ENCODE peak calls at places on chromosomes 5 and 9, in four cellular contexts. One of them, this sample, is unnamed.
A peak's percentile ranks its signal among the peaks of the same experiment; 100 is the strongest.

GRCh38 chr5:135058326-135058725 is 24.3 kb upstream of the PITX1 start:
- DNase-seq in HepG2: no peak
- DNase-seq in GM23338: no peak
- DNase-seq in GM12878: no peak
- DNase-seq in this sample: no peak

GRCh38 chr9:111572945-111573604 is 26.4 kb downstream of the PTGR1 start:
- DNase-seq in HepG2: no peak
- DNase-seq in GM23338: no peak
- DNase-seq in GM12878: no peak
- DNase-seq in this sample: no peak

GRCh38 chr9:131739192-131739961 is 499 bp downstream of the RAPGEF1 start:
- DNase-seq in HepG2: no peak
- DNase-seq in GM23338: peak; percentile 57
- DNase-seq in GM12878: no peak
- DNase-seq in this sample: no peak

GRCh38 chr5:93454896-93455295 is 126.1 kb downstream of the NR2F1-AS1 start:
- DNase-seq in HepG2: no peak
- DNase-seq in GM23338: no peak
- DNase-seq in GM12878: no peak
- DNase-seq in this sample: no peak

GRCh38 chr9:15722888-15723287 is 170.0 kb downstream of the CCDC171 start:
- DNase-seq in HepG2: no peak
- DNase-seq in GM23338: peak; percentile 28
- DNase-seq in GM12878: no peak
- DNase-seq in this sample: no peak

GRCh38 chr9:85898288-85898802 is 42.6 kb upstream of the NAA35 start:
- DNase-seq in HepG2: no peak
- DNase-seq in GM23338: no peak
- DNase-seq in GM12878: no peak
- DNase-seq in this sample: no peak

GRCh38 chr5:65100846-65101678 is 332.3 kb downstream of the CWC27 start:
- DNase-seq in HepG2: peak; percentile 66
- DNase-seq in GM23338: peak; percentile 92
- DNase-seq in GM12878: no peak
- DNase-seq in this sample: peak; percentile 63

GRCh38 chr9:115494958-115495690 is 377.2 kb upstream of the TNC start:
- DNase-seq in HepG2: peak; percentile 85
- DNase-seq in GM23338: no peak
- DNase-seq in GM12878: no peak
- DNase-seq in this sample: peak; percentile 66

GRCh38 chr9:128026255-128027165 is 40.6 kb downstream of the NAIF1 start:
- DNase-seq in HepG2: no peak
- DNase-seq in GM23338: no peak
- DNase-seq in GM12878: peak; percentile 86
- DNase-seq in this sample: peak; percentile 42

GRCh38 chr9:96781552-96781951 is 3.7 kb upstream of the ZNF510 start:
- DNase-seq in HepG2: no peak
- DNase-seq in GM23338: peak; percentile 40
- DNase-seq in GM12878: no peak
- DNase-seq in this sample: no peak

GRCh38 chr9:114549677-114550330 is 37.8 kb upstream of the ATP6V1G1 start:
- DNase-seq in HepG2: no peak
- DNase-seq in GM23338: no peak
- DNase-seq in GM12878: no peak
- DNase-seq in this sample: no peak

GRCh38 chr9:37215456-37216229 is 95.3 kb downstream of the ZCCHC7 start:
- DNase-seq in HepG2: no peak
- DNase-seq in GM23338: no peak
- DNase-seq in GM12878: no peak
- DNase-seq in this sample: no peak

GRCh38 chr9:4994166-4994890 is 9.3 kb downstream of the JAK2 start:
- DNase-seq in HepG2: no peak
- DNase-seq in GM23338: no peak
- DNase-seq in GM12878: no peak
- DNase-seq in this sample: no peak

GRCh38 chr9:35552376-35552775 is 52.7 kb upstream of the TESK1 start:
- DNase-seq in HepG2: no peak
- DNase-seq in GM23338: no peak
- DNase-seq in GM12878: no peak
- DNase-seq in this sample: no peak

GRCh38 chr5:79186021-79186420 is 49.9 kb upstream of the JMY start:
- DNase-seq in HepG2: no peak
- DNase-seq in GM23338: no peak
- DNase-seq in GM12878: no peak
- DNase-seq in this sample: no peak

GRCh38 chr5:51395666-51396356 is 12.6 kb downstream of the ISL1 start:
- DNase-seq in HepG2: no peak
- DNase-seq in GM23338: no peak
- DNase-seq in GM12878: no peak
- DNase-seq in this sample: no peak
- H3K4me2 ChIP-seq in HepG2: no peak overlapping the region
- H3K4me2 ChIP-seq in GM23338: peak overlapping the region; percentile 54
- H3K4me2 ChIP-seq in GM12878: no peak overlapping the region
- H3K4me2 ChIP-seq in this sample: no peak overlapping the region

GRCh38 chr9:125807065-125807464 is 59.9 kb downstream of the PBX3 start:
- DNase-seq in HepG2: no peak
- DNase-seq in GM23338: no peak
- DNase-seq in GM12878: no peak
- DNase-seq in this sample: peak; percentile 12
- TF ChIP-seq JUNB in HepG2: no peak
- TF ChIP-seq JUNB in GM23338: no peak
- TF ChIP-seq JUNB in GM12878: no peak
- TF ChIP-seq JUNB in this sample: no peak

GRCh38 chr9:135590486-135591079 is 29.0 kb downstream of the PAEP start:
- DNase-seq in HepG2: no peak
- DNase-seq in GM23338: no peak
- DNase-seq in GM12878: no peak
- DNase-seq in this sample: no peak

GRCh38 chr9:135589596-135590485 is 28.3 kb downstream of the PAEP start:
- DNase-seq in HepG2: no peak
- DNase-seq in GM23338: no peak
- DNase-seq in GM12878: no peak
- DNase-seq in this sample: no peak

GRCh38 chr9:135592331-135592590 is 30.7 kb downstream of the PAEP start:
- DNase-seq in HepG2: no peak
- DNase-seq in GM23338: no peak
- DNase-seq in GM12878: no peak
- DNase-seq in this sample: no peak

GRCh38 chr9:135591491-135592330 is 30.2 kb downstream of the PAEP start:
- DNase-seq in HepG2: no peak
- DNase-seq in GM23338: no peak
- DNase-seq in GM12878: no peak
- DNase-seq in this sample: no peak

DNA sequence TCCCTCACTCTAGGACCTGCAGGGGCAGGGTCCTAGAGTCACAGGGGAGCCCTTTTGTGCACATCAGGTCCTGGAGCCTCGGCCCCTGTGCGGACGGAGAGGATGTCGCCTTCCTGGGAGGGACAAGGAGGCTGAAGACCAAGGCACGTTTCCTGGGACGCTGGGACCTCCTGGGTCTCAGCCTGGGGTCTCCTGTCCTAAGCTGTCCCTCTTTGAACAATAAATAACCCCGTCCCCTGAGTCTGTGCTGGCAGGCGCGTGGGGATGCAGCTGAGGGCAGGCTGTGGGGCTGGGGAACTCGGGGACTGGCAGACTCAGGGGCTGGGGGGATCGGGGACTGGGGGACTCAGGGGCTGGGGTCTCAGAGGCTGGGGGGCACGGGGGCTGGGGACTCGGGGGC is 31.1 kb downstream of the PAEP start:
- DNase-seq in HepG2: no peak
- DNase-seq in GM23338: no peak
- DNase-seq in GM12878: no peak
- DNase-seq in this sample: no peak
- H3K4me2 ChIP-seq in HepG2: no peak overlapping the region
- H3K4me2 ChIP-seq in GM23338: no peak overlapping the region
- H3K4me2 ChIP-seq in GM12878: no peak overlapping the region
- H3K4me2 ChIP-seq in this sample: no peak overlapping the region

GRCh38 chr9:98144631-98145030 is 25.6 kb upstream of the TRIM14 start:
- DNase-seq in HepG2: no peak
- DNase-seq in GM23338: no peak
- DNase-seq in GM12878: no peak
- DNase-seq in this sample: no peak
- TF ChIP-seq JUNB in HepG2: no peak
- TF ChIP-seq JUNB in GM23338: no peak
- TF ChIP-seq JUNB in GM12878: no peak
- TF ChIP-seq JUNB in this sample: no peak

DNA sequence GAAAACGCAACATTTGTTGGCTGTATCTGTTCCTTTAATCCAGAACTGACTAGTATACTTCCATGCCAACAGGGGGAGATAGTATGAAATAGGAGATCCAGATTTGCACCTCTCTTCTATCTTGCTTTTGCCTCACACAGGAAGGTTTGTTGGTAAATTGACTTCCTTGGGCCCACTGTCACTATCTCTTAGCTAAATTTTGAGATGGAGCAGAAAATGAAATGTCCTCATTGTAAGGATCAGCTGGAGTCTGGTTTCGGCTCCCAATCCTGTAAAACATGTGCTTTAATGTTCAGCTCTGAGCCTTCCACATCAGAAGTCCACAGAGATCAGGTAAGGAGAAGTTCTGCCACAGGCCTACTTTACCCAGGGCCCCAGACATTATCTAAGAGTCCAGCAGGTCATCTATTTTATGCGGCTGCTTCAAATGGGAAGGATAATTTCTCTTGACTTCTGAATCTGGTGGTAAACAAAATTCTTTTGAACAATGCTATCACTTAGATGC is 176.8 kb downstream of the FER start:
- DNase-seq in HepG2: peak; percentile 65
- DNase-seq in GM23338: peak; percentile 53
- DNase-seq in GM12878: no peak
- DNase-seq in this sample: no peak
- H3K4me2 ChIP-seq in HepG2: peak overlapping the region; percentile 71
- H3K4me2 ChIP-seq in GM23338: no peak overlapping the region
- H3K4me2 ChIP-seq in GM12878: no peak overlapping the region
- H3K4me2 ChIP-seq in this sample: no peak overlapping the region

DNA sequence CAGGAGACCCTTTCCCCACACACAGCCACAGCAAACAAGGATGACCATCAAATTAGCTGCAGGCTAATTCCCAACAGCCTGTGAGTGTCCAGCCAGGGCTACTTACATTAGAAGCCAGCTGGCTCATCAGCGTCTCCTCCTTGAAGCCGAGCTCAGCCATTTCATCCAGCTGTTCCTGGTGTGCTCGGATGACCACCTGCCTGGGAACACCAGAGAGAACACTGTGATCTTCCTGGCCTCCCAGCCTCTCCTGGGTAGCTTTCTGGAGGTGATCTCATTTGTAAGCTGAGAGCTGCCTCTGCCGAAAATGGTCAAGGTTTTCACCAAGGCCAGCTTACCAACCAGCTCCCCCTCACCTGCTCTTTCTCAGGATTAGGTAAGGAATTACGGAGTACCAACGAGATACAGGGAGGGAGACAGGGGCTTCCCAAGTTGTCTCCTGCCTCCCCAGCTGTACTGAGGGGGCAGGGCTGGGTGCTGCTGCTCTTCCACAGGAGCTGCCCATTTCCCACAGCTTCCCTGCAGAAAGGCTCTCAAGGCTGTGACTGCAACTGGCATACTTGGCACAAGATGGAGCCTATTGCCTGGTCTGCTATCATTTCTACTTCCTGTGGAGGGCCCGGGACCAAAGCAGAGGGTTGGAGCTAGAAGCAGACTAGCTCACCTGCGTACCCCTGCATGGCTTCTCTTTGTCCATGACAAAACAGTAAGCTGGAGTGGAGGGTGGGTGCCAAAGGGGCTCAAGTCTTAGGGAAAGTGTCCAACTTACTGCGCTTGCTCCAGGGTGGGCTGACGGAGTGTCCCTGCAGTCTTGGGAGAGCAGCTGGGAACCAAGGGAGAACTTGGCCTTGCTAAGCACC is 73.9 kb downstream of the KIF24 start:
- DNase-seq in HepG2: no peak
- DNase-seq in GM23338: no peak
- DNase-seq in GM12878: no peak
- DNase-seq in this sample: no peak
- TF ChIP-seq JUNB in HepG2: no peak
- TF ChIP-seq JUNB in GM23338: no peak
- TF ChIP-seq JUNB in GM12878: no peak
- TF ChIP-seq JUNB in this sample: no peak

GRCh38 chr5:91345466-91345865 is 37.7 kb downstream of the ARRDC3 start:
- DNase-seq in HepG2: no peak
- DNase-seq in GM23338: no peak
- DNase-seq in GM12878: no peak
- DNase-seq in this sample: no peak
- H3K4me2 ChIP-seq in HepG2: no peak overlapping the region
- H3K4me2 ChIP-seq in GM23338: no peak overlapping the region
- H3K4me2 ChIP-seq in GM12878: no peak overlapping the region
- H3K4me2 ChIP-seq in this sample: no peak overlapping the region